ENCODE peak calls at places on chromosome 15, in eight cellular contexts. One of them, this sample, is unnamed. For H3K36me3, the result is how much of the 10 kb centered on the place peaks cover.

GRCh38 chr15:98923579-98923978 is 84.0 kb downstream of the PGPEP1L start:
- DNase-seq in Peyer's patch: no peak
- DNase-seq in RWPE2: no peak
- DNase-seq in HepG2: no peak
- DNase-seq in BE2C: no peak
- DNase-seq in WERI-Rb-1: no peak
- DNase-seq in lower lobe of right lung: no peak
- DNase-seq in esophagus squamous epithelium: no peak
- DNase-seq in this sample: no peak

GRCh38 chr15:67196672-67197363 is 57.6 kb downstream of the AAGAB start:
- DNase-seq in Peyer's patch: no peak
- DNase-seq in RWPE2: no peak
- DNase-seq in HepG2: no peak
- DNase-seq in BE2C: no peak
- DNase-seq in WERI-Rb-1: no peak
- DNase-seq in lower lobe of right lung: no peak
- DNase-seq in esophagus squamous epithelium: no peak
- DNase-seq in this sample: no peak

GRCh38 chr15:75420698-75421097 is 30.8 kb downstream of the SIN3A start:
- DNase-seq in Peyer's patch: no peak
- DNase-seq in RWPE2: no peak
- DNase-seq in HepG2: no peak
- DNase-seq in BE2C: no peak
- DNase-seq in WERI-Rb-1: no peak
- DNase-seq in lower lobe of right lung: no peak
- DNase-seq in esophagus squamous epithelium: no peak
- DNase-seq in this sample: no peak

GRCh38 chr15:97177135-97177704 is 783.3 kb upstream of the ARRDC4 start:
- DNase-seq in Peyer's patch: no peak
- DNase-seq in RWPE2: no peak
- DNase-seq in HepG2: no peak
- DNase-seq in BE2C: no peak
- DNase-seq in WERI-Rb-1: no peak
- DNase-seq in lower lobe of right lung: no peak
- DNase-seq in esophagus squamous epithelium: no peak
- DNase-seq in this sample: peak

GRCh38 chr15:44144992-44145391 is 50.1 kb downstream of the FRMD5 start:
- DNase-seq in Peyer's patch: no peak
- DNase-seq in RWPE2: no peak
- DNase-seq in HepG2: no peak
- DNase-seq in BE2C: peak
- DNase-seq in WERI-Rb-1: no peak
- DNase-seq in lower lobe of right lung: no peak
- DNase-seq in esophagus squamous epithelium: no peak
- DNase-seq in this sample: no peak

GRCh38 chr15:100761253-100761935 is 118.2 kb upstream of the ALDH1A3 start:
- DNase-seq in Peyer's patch: no peak
- DNase-seq in RWPE2: no peak
- DNase-seq in HepG2: no peak
- DNase-seq in BE2C: no peak
- DNase-seq in WERI-Rb-1: no peak
- DNase-seq in lower lobe of right lung: no peak
- DNase-seq in esophagus squamous epithelium: no peak
- DNase-seq in this sample: no peak

GRCh38 chr15:62739507-62739906 is 303.0 kb upstream of the TPM1 start:
- DNase-seq in Peyer's patch: no peak
- DNase-seq in RWPE2: no peak
- DNase-seq in HepG2: no peak
- DNase-seq in BE2C: no peak
- DNase-seq in WERI-Rb-1: no peak
- DNase-seq in lower lobe of right lung: no peak
- DNase-seq in esophagus squamous epithelium: no peak
- DNase-seq in this sample: no peak

GRCh38 chr15:32683906-32684584 is 33.8 kb upstream of the GREM1 start:
- DNase-seq in Peyer's patch: no peak
- DNase-seq in RWPE2: no peak
- DNase-seq in HepG2: no peak
- DNase-seq in BE2C: no peak
- DNase-seq in WERI-Rb-1: no peak
- DNase-seq in lower lobe of right lung: no peak
- DNase-seq in esophagus squamous epithelium: no peak
- DNase-seq in this sample: no peak

GRCh38 chr15:76860201-76860600 is 44.9 kb downstream of the SCAPER start:
- DNase-seq in Peyer's patch: no peak
- DNase-seq in RWPE2: no peak
- DNase-seq in HepG2: no peak
- DNase-seq in BE2C: no peak
- DNase-seq in WERI-Rb-1: no peak
- DNase-seq in lower lobe of right lung: no peak
- DNase-seq in esophagus squamous epithelium: no peak
- DNase-seq in this sample: no peak

GRCh38 chr15:76185716-76186115 is 125.6 kb downstream of the ETFA start:
- DNase-seq in Peyer's patch: no peak
- DNase-seq in RWPE2: no peak
- DNase-seq in HepG2: peak
- DNase-seq in BE2C: peak
- DNase-seq in WERI-Rb-1: peak
- DNase-seq in lower lobe of right lung: no peak
- DNase-seq in esophagus squamous epithelium: no peak
- DNase-seq in this sample: peak

GRCh38 chr15:101613130-101614000 is 38.8 kb downstream of the TM2D3 start:
- DNase-seq in Peyer's patch: no peak
- DNase-seq in RWPE2: no peak
- DNase-seq in HepG2: peak
- DNase-seq in BE2C: peak
- DNase-seq in WERI-Rb-1: peak
- DNase-seq in lower lobe of right lung: no peak
- DNase-seq in esophagus squamous epithelium: no peak
- DNase-seq in this sample: no peak

GRCh38 chr15:88221836-88222235 is 34.7 kb downstream of the NTRK3 start:
- DNase-seq in Peyer's patch: no peak
- DNase-seq in RWPE2: no peak
- DNase-seq in HepG2: no peak
- DNase-seq in BE2C: no peak
- DNase-seq in WERI-Rb-1: no peak
- DNase-seq in lower lobe of right lung: no peak
- DNase-seq in esophagus squamous epithelium: no peak
- DNase-seq in this sample: no peak

GRCh38 chr15:60362318-60363023 is 35.3 kb downstream of the ANXA2 start:
- DNase-seq in Peyer's patch: no peak
- DNase-seq in RWPE2: no peak
- DNase-seq in HepG2: peak
- DNase-seq in BE2C: no peak
- DNase-seq in WERI-Rb-1: no peak
- DNase-seq in lower lobe of right lung: no peak
- DNase-seq in esophagus squamous epithelium: no peak
- DNase-seq in this sample: no peak

GRCh38 chr15:39028069-39028468 is 463.5 kb upstream of the RASGRP1 start:
- DNase-seq in Peyer's patch: no peak
- DNase-seq in RWPE2: no peak
- DNase-seq in HepG2: no peak
- DNase-seq in BE2C: no peak
- DNase-seq in WERI-Rb-1: no peak
- DNase-seq in lower lobe of right lung: no peak
- DNase-seq in esophagus squamous epithelium: no peak
- DNase-seq in this sample: no peak

GRCh38 chr15:74322558-74323180 is 44.8 kb downstream of the CYP11A1 start:
- DNase-seq in Peyer's patch: peak
- DNase-seq in RWPE2: no peak
- DNase-seq in HepG2: peak
- DNase-seq in BE2C: peak
- DNase-seq in WERI-Rb-1: peak
- DNase-seq in lower lobe of right lung: peak
- DNase-seq in esophagus squamous epithelium: peak
- DNase-seq in this sample: peak

GRCh38 chr15:100926971-100927756 is 8.0 kb downstream of the LRRK1 start:
- DNase-seq in Peyer's patch: peak
- DNase-seq in RWPE2: no peak
- DNase-seq in HepG2: no peak
- DNase-seq in BE2C: peak
- DNase-seq in WERI-Rb-1: no peak
- DNase-seq in lower lobe of right lung: no peak
- DNase-seq in esophagus squamous epithelium: no peak
- DNase-seq in this sample: no peak

GRCh38 chr15:36401586-36401966 is 177.8 kb upstream of the CDIN1 start:
- DNase-seq in Peyer's patch: no peak
- DNase-seq in RWPE2: no peak
- DNase-seq in HepG2: no peak
- DNase-seq in BE2C: no peak
- DNase-seq in WERI-Rb-1: no peak
- DNase-seq in lower lobe of right lung: no peak
- DNase-seq in esophagus squamous epithelium: no peak
- DNase-seq in this sample: no peak

DNA sequence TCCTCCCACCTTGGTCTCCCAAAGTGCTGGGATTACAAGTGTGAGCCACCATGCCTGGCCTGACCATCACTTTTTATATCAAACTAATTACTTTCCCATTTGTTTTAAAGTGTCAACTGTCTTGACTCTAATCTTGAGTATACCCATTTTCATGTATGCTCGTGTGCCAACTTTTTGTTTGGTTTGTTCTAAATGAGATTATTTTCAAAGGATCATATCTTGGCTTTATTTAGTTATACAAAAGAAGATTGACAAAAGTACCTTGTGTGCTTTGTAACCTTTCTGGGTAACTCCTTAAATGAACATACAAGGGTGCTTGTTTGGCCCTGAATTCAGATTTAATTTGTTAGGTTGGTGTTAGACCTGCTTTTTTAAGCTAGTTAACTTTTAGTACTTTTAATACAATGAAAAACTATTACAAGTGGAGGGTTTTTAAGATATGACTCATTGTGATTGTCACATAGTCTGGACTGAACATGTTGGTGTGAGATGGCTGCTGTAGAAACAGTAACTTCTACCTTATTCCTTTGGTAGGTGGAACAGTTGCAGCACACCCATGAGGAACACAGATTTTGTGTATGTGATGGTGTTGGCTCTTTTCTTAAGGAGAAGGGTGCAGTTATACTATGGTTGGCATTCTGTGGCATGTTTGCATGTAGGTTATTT is 10.7 kb downstream of the KIF23 start:
- DNase-seq in Peyer's patch: no peak
- DNase-seq in RWPE2: no peak
- DNase-seq in HepG2: no peak
- DNase-seq in BE2C: no peak
- DNase-seq in WERI-Rb-1: no peak
- DNase-seq in lower lobe of right lung: no peak
- DNase-seq in esophagus squamous epithelium: no peak
- DNase-seq in this sample: no peak
- H3K36me3 ChIP-seq in Peyer's patch: under half
- H3K36me3 ChIP-seq in RWPE2: half or more
- H3K36me3 ChIP-seq in HepG2: half or more
- H3K36me3 ChIP-seq in BE2C: half or more
- H3K36me3 ChIP-seq in WERI-Rb-1: half or more
- H3K36me3 ChIP-seq in lower lobe of right lung: under half
- H3K36me3 ChIP-seq in esophagus squamous epithelium: under half
- H3K36me3 ChIP-seq in this sample: under half

GRCh38 chr15:89587955-89588354 is 12.7 kb downstream of the TICRR start:
- DNase-seq in Peyer's patch: no peak
- DNase-seq in RWPE2: no peak
- DNase-seq in HepG2: no peak
- DNase-seq in BE2C: no peak
- DNase-seq in WERI-Rb-1: no peak
- DNase-seq in lower lobe of right lung: no peak
- DNase-seq in esophagus squamous epithelium: no peak
- DNase-seq in this sample: no peak

GRCh38 chr15:89591834-89592233 is 16.6 kb downstream of the TICRR start:
- DNase-seq in Peyer's patch: no peak
- DNase-seq in RWPE2: no peak
- DNase-seq in HepG2: no peak
- DNase-seq in BE2C: no peak
- DNase-seq in WERI-Rb-1: no peak
- DNase-seq in lower lobe of right lung: no peak
- DNase-seq in esophagus squamous epithelium: no peak
- DNase-seq in this sample: no peak

DNA sequence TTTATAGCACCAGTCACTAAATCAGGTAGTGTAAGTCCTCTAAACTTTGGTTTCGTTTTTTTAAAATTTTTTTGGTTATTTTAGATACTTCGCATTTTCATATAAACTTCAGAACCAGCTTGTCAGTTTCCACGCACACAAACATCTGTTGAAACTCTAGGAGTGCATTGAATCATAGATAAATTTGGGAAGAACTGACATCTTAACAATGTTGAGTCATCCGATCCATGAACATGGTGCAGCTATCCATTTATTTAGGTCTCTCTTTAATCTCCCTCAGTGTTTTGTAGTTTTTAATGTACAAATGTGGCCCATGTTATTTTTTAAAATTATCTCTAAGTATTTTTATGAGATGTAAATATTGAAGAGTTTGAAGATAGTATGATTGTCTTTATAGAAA is 17.7 kb downstream of the TICRR start:
- DNase-seq in Peyer's patch: no peak
- DNase-seq in RWPE2: no peak
- DNase-seq in HepG2: no peak
- DNase-seq in BE2C: no peak
- DNase-seq in WERI-Rb-1: no peak
- DNase-seq in lower lobe of right lung: no peak
- DNase-seq in esophagus squamous epithelium: no peak
- DNase-seq in this sample: no peak
- H3K36me3 ChIP-seq in Peyer's patch: under half
- H3K36me3 ChIP-seq in RWPE2: half or more
- H3K36me3 ChIP-seq in HepG2: half or more
- H3K36me3 ChIP-seq in BE2C: half or more
- H3K36me3 ChIP-seq in WERI-Rb-1: half or more
- H3K36me3 ChIP-seq in lower lobe of right lung: under half
- H3K36me3 ChIP-seq in esophagus squamous epithelium: under half
- H3K36me3 ChIP-seq in this sample: under half

GRCh38 chr15:41022487-41023090 is 69.3 kb downstream of the CHAC1 start:
- DNase-seq in Peyer's patch: no peak
- DNase-seq in RWPE2: no peak
- DNase-seq in HepG2: peak
- DNase-seq in BE2C: peak
- DNase-seq in WERI-Rb-1: peak
- DNase-seq in lower lobe of right lung: no peak
- DNase-seq in esophagus squamous epithelium: no peak
- DNase-seq in this sample: peak
- H3K36me3 ChIP-seq in Peyer's patch: under half
- H3K36me3 ChIP-seq in RWPE2: half or more
- H3K36me3 ChIP-seq in HepG2: under half
- H3K36me3 ChIP-seq in BE2C: half or more
- H3K36me3 ChIP-seq in WERI-Rb-1: under half
- H3K36me3 ChIP-seq in lower lobe of right lung: half or more
- H3K36me3 ChIP-seq in esophagus squamous epithelium: under half
- H3K36me3 ChIP-seq in this sample: under half

DNA sequence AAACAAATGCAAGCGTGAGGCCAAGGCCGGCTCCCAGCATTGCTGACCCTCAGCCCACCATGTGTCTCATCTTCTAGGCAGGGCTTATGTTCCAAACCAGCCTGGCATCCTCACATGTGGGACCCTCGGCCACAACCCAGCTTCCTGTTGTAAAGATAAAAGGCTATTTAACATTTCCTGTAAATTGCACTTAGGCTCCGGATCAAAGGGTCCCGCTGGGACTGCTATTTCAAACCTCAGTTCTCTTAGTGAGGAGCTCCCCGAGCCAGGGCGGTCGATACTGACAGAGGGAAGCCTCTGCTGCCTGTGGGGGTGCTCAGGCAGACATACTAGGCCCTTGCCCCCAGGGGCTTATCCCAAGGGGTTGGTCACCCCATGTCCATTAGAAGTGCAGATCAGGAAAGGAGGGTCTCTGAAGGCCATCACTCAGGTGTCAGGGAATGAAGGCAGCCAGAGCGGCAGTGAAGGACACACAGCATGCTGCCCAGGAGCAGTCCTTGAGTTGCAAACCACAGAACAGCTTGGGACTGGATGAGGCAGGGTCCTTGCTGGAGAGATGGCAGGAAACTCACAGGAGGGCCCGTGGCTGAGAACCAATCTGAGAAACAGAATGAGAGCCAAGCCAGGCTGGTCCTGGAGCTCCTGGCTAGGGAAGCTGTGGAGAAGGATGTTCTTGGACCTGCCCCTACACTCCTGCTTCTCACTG is 239.9 kb downstream of the TLE3 start:
- DNase-seq in Peyer's patch: no peak
- DNase-seq in RWPE2: no peak
- DNase-seq in HepG2: no peak
- DNase-seq in BE2C: no peak
- DNase-seq in WERI-Rb-1: no peak
- DNase-seq in lower lobe of right lung: no peak
- DNase-seq in esophagus squamous epithelium: no peak
- DNase-seq in this sample: no peak
- H3K36me3 ChIP-seq in Peyer's patch: under half
- H3K36me3 ChIP-seq in RWPE2: under half
- H3K36me3 ChIP-seq in HepG2: under half
- H3K36me3 ChIP-seq in BE2C: under half
- H3K36me3 ChIP-seq in WERI-Rb-1: under half
- H3K36me3 ChIP-seq in lower lobe of right lung: under half
- H3K36me3 ChIP-seq in esophagus squamous epithelium: under half
- H3K36me3 ChIP-seq in this sample: under half

This sample was measured in H7.